ENCODE peak calls at places on chromosome 12, in nine cellular contexts. One of them, this sample, is unnamed.

GRCh38 chr12:76276499-76277151 is 71.6 kb downstream of the BBS10 start:
- DNase-seq in AG09309: no peak
- DNase-seq in Calu3: no peak
- DNase-seq in endothelial cell of umbilical vein: no peak
- DNase-seq in choroid plexus epithelial cell: no peak
- DNase-seq in tibial artery: no peak
- DNase-seq in dorsolateral prefrontal cortex: no peak
- DNase-seq in lung: no peak
- DNase-seq in HCT116: no peak
- DNase-seq in this sample: no peak

GRCh38 chr12:132536102-132536876 is 46.3 kb downstream of the FBRSL1 start:
- DNase-seq in AG09309: no peak
- DNase-seq in Calu3: no peak
- DNase-seq in endothelial cell of umbilical vein: no peak
- DNase-seq in choroid plexus epithelial cell: no peak
- DNase-seq in tibial artery: no peak
- DNase-seq in dorsolateral prefrontal cortex: no peak
- DNase-seq in lung: no peak
- DNase-seq in HCT116: no peak
- DNase-seq in this sample: no peak

GRCh38 chr12:57455374-57456144 is 452 bp downstream of the INHBE start:
- DNase-seq in AG09309: no peak
- DNase-seq in Calu3: no peak
- DNase-seq in endothelial cell of umbilical vein: no peak
- DNase-seq in choroid plexus epithelial cell: no peak
- DNase-seq in tibial artery: no peak
- DNase-seq in dorsolateral prefrontal cortex: no peak
- DNase-seq in lung: no peak
- DNase-seq in HCT116: no peak
- DNase-seq in this sample: no peak

GRCh38 chr12:29671742-29672141 is 112.0 kb downstream of the TMTC1 start:
- DNase-seq in AG09309: no peak
- DNase-seq in Calu3: no peak
- DNase-seq in endothelial cell of umbilical vein: no peak
- DNase-seq in choroid plexus epithelial cell: no peak
- DNase-seq in tibial artery: no peak
- DNase-seq in dorsolateral prefrontal cortex: no peak
- DNase-seq in lung: no peak
- DNase-seq in HCT116: no peak
- DNase-seq in this sample: no peak

GRCh38 chr12:112176321-112177010 is 51.1 kb downstream of the TRAFD1 start:
- DNase-seq in AG09309: no peak
- DNase-seq in Calu3: no peak
- DNase-seq in endothelial cell of umbilical vein: no peak
- DNase-seq in choroid plexus epithelial cell: no peak
- DNase-seq in tibial artery: no peak
- DNase-seq in dorsolateral prefrontal cortex: no peak
- DNase-seq in lung: no peak
- DNase-seq in HCT116: no peak
- DNase-seq in this sample: no peak

GRCh38 chr12:57632898-57633825 is at the start of gene B4GALNT1:
- DNase-seq in AG09309: no peak
- DNase-seq in Calu3: peak
- DNase-seq in endothelial cell of umbilical vein: peak
- DNase-seq in choroid plexus epithelial cell: peak
- DNase-seq in tibial artery: no peak
- DNase-seq in dorsolateral prefrontal cortex: no peak
- DNase-seq in lung: peak
- DNase-seq in HCT116: peak
- DNase-seq in this sample: peak

GRCh38 chr12:8045952-8046944 is 13.7 kb downstream of the FOXJ2 start:
- DNase-seq in AG09309: no peak
- DNase-seq in Calu3: peak
- DNase-seq in endothelial cell of umbilical vein: peak
- DNase-seq in choroid plexus epithelial cell: peak
- DNase-seq in tibial artery: peak
- DNase-seq in dorsolateral prefrontal cortex: peak
- DNase-seq in lung: peak
- DNase-seq in HCT116: no peak
- DNase-seq in this sample: peak

GRCh38 chr12:123713398-123714301 is 1.5 kb downstream of the ATP6V0A2 start:
- DNase-seq in AG09309: no peak
- DNase-seq in Calu3: no peak
- DNase-seq in endothelial cell of umbilical vein: peak
- DNase-seq in choroid plexus epithelial cell: peak
- DNase-seq in tibial artery: no peak
- DNase-seq in dorsolateral prefrontal cortex: no peak
- DNase-seq in lung: no peak
- DNase-seq in HCT116: no peak
- DNase-seq in this sample: peak

GRCh38 chr12:59131462-59131861 is 211.2 kb upstream of the LRIG3 start:
- DNase-seq in AG09309: no peak
- DNase-seq in Calu3: no peak
- DNase-seq in endothelial cell of umbilical vein: no peak
- DNase-seq in choroid plexus epithelial cell: peak
- DNase-seq in tibial artery: no peak
- DNase-seq in dorsolateral prefrontal cortex: no peak
- DNase-seq in lung: no peak
- DNase-seq in HCT116: no peak
- DNase-seq in this sample: no peak

GRCh38 chr12:112179936-112180335 is 54.6 kb downstream of the TRAFD1 start:
- DNase-seq in AG09309: no peak
- DNase-seq in Calu3: no peak
- DNase-seq in endothelial cell of umbilical vein: no peak
- DNase-seq in choroid plexus epithelial cell: no peak
- DNase-seq in tibial artery: no peak
- DNase-seq in dorsolateral prefrontal cortex: no peak
- DNase-seq in lung: no peak
- DNase-seq in HCT116: no peak
- DNase-seq in this sample: no peak

GRCh38 chr12:50824914-50825313 is 17.8 kb upstream of the TMPRSS12 start:
- DNase-seq in AG09309: no peak
- DNase-seq in Calu3: no peak
- DNase-seq in endothelial cell of umbilical vein: no peak
- DNase-seq in choroid plexus epithelial cell: no peak
- DNase-seq in tibial artery: no peak
- DNase-seq in dorsolateral prefrontal cortex: no peak
- DNase-seq in lung: no peak
- DNase-seq in HCT116: no peak
- DNase-seq in this sample: no peak

GRCh38 chr12:106310687-106311086 is 8.2 kb downstream of the TCP11L2 start:
- DNase-seq in AG09309: no peak
- DNase-seq in Calu3: no peak
- DNase-seq in endothelial cell of umbilical vein: no peak
- DNase-seq in choroid plexus epithelial cell: no peak
- DNase-seq in tibial artery: no peak
- DNase-seq in dorsolateral prefrontal cortex: no peak
- DNase-seq in lung: no peak
- DNase-seq in HCT116: no peak
- DNase-seq in this sample: no peak

GRCh38 chr12:48160807-48161206 is 3.5 kb upstream of the ASB8 start:
- DNase-seq in AG09309: no peak
- DNase-seq in Calu3: no peak
- DNase-seq in endothelial cell of umbilical vein: peak
- DNase-seq in choroid plexus epithelial cell: no peak
- DNase-seq in tibial artery: peak
- DNase-seq in dorsolateral prefrontal cortex: no peak
- DNase-seq in lung: no peak
- DNase-seq in HCT116: no peak
- DNase-seq in this sample: no peak

GRCh38 chr12:664075-664778 is 982 bp upstream of the NINJ2 start:
- DNase-seq in AG09309: no peak
- DNase-seq in Calu3: no peak
- DNase-seq in endothelial cell of umbilical vein: no peak
- DNase-seq in choroid plexus epithelial cell: no peak
- DNase-seq in tibial artery: no peak
- DNase-seq in dorsolateral prefrontal cortex: no peak
- DNase-seq in lung: no peak
- DNase-seq in HCT116: no peak
- DNase-seq in this sample: no peak

GRCh38 chr12:102061556-102062418 is at the start of gene WASHC3:
- DNase-seq in AG09309: peak
- DNase-seq in Calu3: peak
- DNase-seq in endothelial cell of umbilical vein: peak
- DNase-seq in choroid plexus epithelial cell: peak
- DNase-seq in tibial artery: peak
- DNase-seq in dorsolateral prefrontal cortex: peak
- DNase-seq in lung: peak
- DNase-seq in HCT116: peak
- DNase-seq in this sample: peak

GRCh38 chr12:26691234-26691970 is 141.6 kb downstream of the ITPR2 start:
- DNase-seq in AG09309: peak
- DNase-seq in Calu3: peak
- DNase-seq in endothelial cell of umbilical vein: peak
- DNase-seq in choroid plexus epithelial cell: peak
- DNase-seq in tibial artery: no peak
- DNase-seq in dorsolateral prefrontal cortex: no peak
- DNase-seq in lung: no peak
- DNase-seq in HCT116: peak
- DNase-seq in this sample: peak

GRCh38 chr12:56334490-56334793 is 642 bp upstream of the PAN2 start:
- DNase-seq in AG09309: no peak
- DNase-seq in Calu3: no peak
- DNase-seq in endothelial cell of umbilical vein: no peak
- DNase-seq in choroid plexus epithelial cell: no peak
- DNase-seq in tibial artery: no peak
- DNase-seq in dorsolateral prefrontal cortex: no peak
- DNase-seq in lung: no peak
- DNase-seq in HCT116: no peak
- DNase-seq in this sample: no peak
- TF ChIP-seq CTCF in AG09309: no peak
- TF ChIP-seq CTCF in Calu3: no peak
- TF ChIP-seq CTCF in endothelial cell of umbilical vein: no peak
- TF ChIP-seq CTCF in choroid plexus epithelial cell: no peak
- TF ChIP-seq CTCF in tibial artery: no peak
- TF ChIP-seq CTCF in dorsolateral prefrontal cortex: no peak
- TF ChIP-seq CTCF in lung: no peak
- TF ChIP-seq CTCF in HCT116: no peak
- TF ChIP-seq CTCF in this sample: no peak

GRCh38 chr12:19643635-19644034 is 204.3 kb downstream of the AEBP2 start:
- DNase-seq in AG09309: peak
- DNase-seq in Calu3: peak
- DNase-seq in endothelial cell of umbilical vein: peak
- DNase-seq in choroid plexus epithelial cell: peak
- DNase-seq in tibial artery: no peak
- DNase-seq in dorsolateral prefrontal cortex: no peak
- DNase-seq in lung: no peak
- DNase-seq in HCT116: peak
- DNase-seq in this sample: peak
- TF ChIP-seq CTCF in AG09309: peak
- TF ChIP-seq CTCF in Calu3: peak
- TF ChIP-seq CTCF in endothelial cell of umbilical vein: peak
- TF ChIP-seq CTCF in choroid plexus epithelial cell: peak
- TF ChIP-seq CTCF in tibial artery: peak
- TF ChIP-seq CTCF in dorsolateral prefrontal cortex: peak
- TF ChIP-seq CTCF in lung: no peak
- TF ChIP-seq CTCF in HCT116: peak
- TF ChIP-seq CTCF in this sample: peak

GRCh38 chr12:121087467-121088207 is 45.0 kb upstream of the P2RX7 start:
- DNase-seq in AG09309: no peak
- DNase-seq in Calu3: no peak
- DNase-seq in endothelial cell of umbilical vein: no peak
- DNase-seq in choroid plexus epithelial cell: no peak
- DNase-seq in tibial artery: no peak
- DNase-seq in dorsolateral prefrontal cortex: no peak
- DNase-seq in lung: no peak
- DNase-seq in HCT116: no peak
- DNase-seq in this sample: no peak

GRCh38 chr12:121089813-121090430 is 42.8 kb upstream of the P2RX7 start:
- DNase-seq in AG09309: no peak
- DNase-seq in Calu3: no peak
- DNase-seq in endothelial cell of umbilical vein: no peak
- DNase-seq in choroid plexus epithelial cell: no peak
- DNase-seq in tibial artery: no peak
- DNase-seq in dorsolateral prefrontal cortex: no peak
- DNase-seq in lung: no peak
- DNase-seq in HCT116: no peak
- DNase-seq in this sample: no peak

GRCh38 chr12:121090576-121091125 is 42.0 kb upstream of the P2RX7 start:
- DNase-seq in AG09309: no peak
- DNase-seq in Calu3: no peak
- DNase-seq in endothelial cell of umbilical vein: no peak
- DNase-seq in choroid plexus epithelial cell: no peak
- DNase-seq in tibial artery: no peak
- DNase-seq in dorsolateral prefrontal cortex: no peak
- DNase-seq in lung: no peak
- DNase-seq in HCT116: no peak
- DNase-seq in this sample: no peak

GRCh38 chr12:121088208-121088585 is 44.5 kb upstream of the P2RX7 start:
- DNase-seq in AG09309: no peak
- DNase-seq in Calu3: no peak
- DNase-seq in endothelial cell of umbilical vein: no peak
- DNase-seq in choroid plexus epithelial cell: no peak
- DNase-seq in tibial artery: no peak
- DNase-seq in dorsolateral prefrontal cortex: no peak
- DNase-seq in lung: no peak
- DNase-seq in HCT116: no peak
- DNase-seq in this sample: no peak

DNA sequence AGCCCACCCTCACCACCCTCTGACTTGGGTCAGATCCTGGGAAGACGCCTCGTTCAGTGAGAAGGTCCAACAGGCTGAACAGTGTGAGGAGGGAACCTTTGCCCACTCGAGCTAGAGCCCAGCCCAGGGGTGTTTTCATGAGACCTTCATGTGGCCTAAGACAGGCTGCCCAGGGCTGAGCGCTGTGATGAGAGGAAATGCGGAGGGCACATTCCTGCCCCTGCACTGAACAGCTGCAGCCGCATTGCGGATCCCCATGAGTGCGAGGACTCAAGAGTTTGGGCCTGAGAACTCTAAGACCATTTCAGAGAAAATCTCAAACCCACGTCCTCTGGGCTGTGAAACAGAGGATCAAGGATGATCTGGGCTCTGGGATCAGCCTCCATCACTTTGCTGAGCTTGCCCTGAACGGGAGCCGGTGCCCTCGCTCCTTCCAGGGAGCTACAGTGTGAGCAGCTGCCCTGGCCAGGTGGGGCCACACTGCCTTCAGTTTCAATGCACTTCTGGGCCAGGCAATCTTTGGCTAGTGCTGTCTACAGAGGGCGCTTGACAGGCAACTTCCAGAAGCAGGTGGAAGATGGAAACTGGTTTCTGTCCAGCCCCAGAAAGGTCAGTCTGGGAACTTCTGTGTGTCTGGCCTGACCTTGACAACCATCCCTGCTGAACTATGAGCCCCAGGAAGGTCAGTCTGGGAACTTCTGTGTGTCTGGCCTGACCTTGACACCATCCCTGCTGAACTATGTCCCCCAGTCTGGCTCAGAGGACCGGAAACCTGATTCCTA is 43.5 kb upstream of the P2RX7 start:
- DNase-seq in AG09309: no peak
- DNase-seq in Calu3: no peak
- DNase-seq in endothelial cell of umbilical vein: no peak
- DNase-seq in choroid plexus epithelial cell: no peak
- DNase-seq in tibial artery: no peak
- DNase-seq in dorsolateral prefrontal cortex: no peak
- DNase-seq in lung: no peak
- DNase-seq in HCT116: no peak
- DNase-seq in this sample: no peak
- TF ChIP-seq CTCF in AG09309: no peak
- TF ChIP-seq CTCF in Calu3: no peak
- TF ChIP-seq CTCF in endothelial cell of umbilical vein: no peak
- TF ChIP-seq CTCF in choroid plexus epithelial cell: peak
- TF ChIP-seq CTCF in tibial artery: no peak
- TF ChIP-seq CTCF in dorsolateral prefrontal cortex: no peak
- TF ChIP-seq CTCF in lung: no peak
- TF ChIP-seq CTCF in HCT116: peak
- TF ChIP-seq CTCF in this sample: no peak

GRCh38 chr12:17992002-17992656 is 97.9 kb downstream of the RERGL start:
- DNase-seq in AG09309: peak
- DNase-seq in Calu3: peak
- DNase-seq in endothelial cell of umbilical vein: peak
- DNase-seq in choroid plexus epithelial cell: peak
- DNase-seq in tibial artery: no peak
- DNase-seq in dorsolateral prefrontal cortex: no peak
- DNase-seq in lung: no peak
- DNase-seq in HCT116: peak
- DNase-seq in this sample: peak
- TF ChIP-seq CTCF in AG09309: peak
- TF ChIP-seq CTCF in Calu3: peak
- TF ChIP-seq CTCF in endothelial cell of umbilical vein: peak
- TF ChIP-seq CTCF in choroid plexus epithelial cell: peak
- TF ChIP-seq CTCF in tibial artery: peak
- TF ChIP-seq CTCF in dorsolateral prefrontal cortex: peak
- TF ChIP-seq CTCF in lung: no peak
- TF ChIP-seq CTCF in HCT116: peak
- TF ChIP-seq CTCF in this sample: peak

This sample was measured in MCF 10A.